ENCODE peak calls at places on chromosome 15, in eight cellular contexts. Z is effector memory CD4-positive, alpha-beta T cell; A is A549; W is NT2/D1; N is psoas muscle; D is tibial nerve; I is ovary; Y is IMR-90. S is an unnamed sample.
A peak's percentile ranks its signal among the peaks of the same experiment; 100 is the strongest.

GRCh38 chr15:41020311-41020710 is 67.0 kb downstream of the CHAC1 start:
- DNase-seq in A (no peak), N (no peak), W (no peak), Y (peak; percentile 38), I (no peak), Z (no peak), D (no peak), S (no peak)

GRCh38 chr15:73965730-73966103 is 26.4 kb downstream of the STOML1 start:
- DNase-seq in W (no peak), A (no peak), I (no peak), N (no peak), Z (no peak), D (no peak), Y (peak; percentile 70), S (no peak)

GRCh38 chr15:81531141-81531592 is 157.2 kb upstream of the TMC3 start:
- DNase-seq in I (no peak), A (no peak), N (no peak), Z (no peak), D (no peak), W (peak; percentile 22), Y (peak; percentile 10), S (no peak)

GRCh38 chr15:88858934-88859333 is 36.4 kb downstream of the HAPLN3 start:
- DNase-seq in D (no peak), N (no peak), A (no peak), W (no peak), Y (no peak), I (no peak), Z (no peak), S (no peak)

GRCh38 chr15:71746719-71747118 is 63.6 kb upstream of the NR2E3 start:
- DNase-seq in N (no peak), I (no peak), Y (no peak), W (no peak), D (no peak), A (peak; percentile 45), Z (no peak), S (no peak)

GRCh38 chr15:35690698-35691116 is 144.7 kb upstream of the DPH6 start:
- DNase-seq in D (no peak), W (no peak), I (peak; percentile 39), A (no peak), N (no peak), Y (peak; percentile 82), Z (no peak), S (no peak)

GRCh38 chr15:100114100-100114499 is 227.7 kb downstream of the ADAMTS17 start:
- DNase-seq in Y (peak; percentile 92), I (peak; percentile 82), N (peak; percentile 73), W (no peak), A (no peak), Z (no peak), D (peak; percentile 46), S (no peak)

GRCh38 chr15:82689147-82689546 is 20.5 kb downstream of the AP3B2 start:
- DNase-seq in Z (no peak), I (no peak), Y (no peak), N (no peak), D (no peak), A (no peak), W (no peak), S (no peak)

GRCh38 chr15:31457631-31458526 is 131.2 kb downstream of the KLF13 start:
- DNase-seq in I (no peak), D (no peak), A (peak; percentile 69), W (no peak), Z (no peak), N (no peak), Y (peak; percentile 44), S (peak; percentile 92)

GRCh38 chr15:88274534-88275460 is 18.3 kb upstream of the NTRK3 start:
- DNase-seq in N (peak; percentile 73), Z (peak; percentile 1), A (peak; percentile 69), I (peak; percentile 12), W (peak; percentile 68), D (no peak), Y (peak; percentile 50), S (no peak)

GRCh38 chr15:94083467-94083991 is 147.8 kb upstream of the MCTP2 start:
- DNase-seq in I (no peak), D (no peak), W (peak; percentile 25), A (no peak), Y (peak; percentile 38), Z (no peak), N (no peak), S (no peak)

DNA sequence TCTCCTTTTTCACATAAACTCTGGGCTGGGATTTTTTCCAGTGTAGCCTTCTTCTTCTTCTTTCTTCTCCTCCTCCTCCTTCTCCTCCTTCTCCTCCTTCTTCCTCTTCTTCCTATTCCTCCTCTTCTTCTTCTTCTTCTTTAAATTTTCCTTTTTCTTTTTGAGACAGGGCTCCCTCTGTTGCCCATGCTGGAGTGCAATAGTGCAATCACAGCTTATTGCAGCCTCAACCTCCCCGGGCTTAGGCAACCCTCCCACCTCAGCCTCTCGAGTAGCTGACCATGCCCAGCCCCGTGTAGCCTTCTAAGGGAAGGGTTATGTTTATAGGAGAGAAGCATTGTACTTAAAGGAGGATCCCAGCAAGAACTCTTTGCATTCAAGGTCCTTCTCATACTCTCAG is 24.0 kb upstream of the MYO1E start:
- DNase-seq in N (no peak), W (no peak), Z (no peak), D (no peak), Y (no peak), A (no peak), I (no peak), S (no peak)
- H3K4me1 ChIP-seq in N (no peaks in the 10 kb centered on the region), W (no peaks in the 10 kb centered on the region), Z (no peaks in the 10 kb centered on the region), D (no peaks in the 10 kb centered on the region), Y (no peaks in the 10 kb centered on the region), A (peaks cover 14% of the 10 kb centered on the region), I (no peaks in the 10 kb centered on the region), S (peaks cover 6% of the 10 kb centered on the region)

DNA sequence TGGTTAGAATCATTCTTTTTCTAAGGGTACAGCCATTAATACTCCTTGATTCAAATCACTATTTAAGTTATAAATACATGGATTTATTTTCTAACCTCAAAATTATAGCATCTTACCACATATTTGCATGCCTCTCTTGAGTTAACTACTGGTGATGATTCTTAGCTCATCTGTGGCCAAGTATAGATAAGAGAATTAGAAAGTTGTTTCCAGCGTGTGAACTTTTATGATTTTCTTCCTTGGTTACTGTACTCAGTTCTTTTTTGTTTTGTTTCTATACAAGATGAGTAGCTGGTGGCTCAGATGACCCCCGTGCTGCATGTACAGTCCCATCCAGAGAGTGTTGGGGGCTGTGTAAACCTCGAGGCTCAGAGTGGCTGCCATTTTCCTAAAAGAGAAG is 124.6 kb downstream of the IGF1R start:
- DNase-seq in Y (no peak), W (no peak), D (no peak), A (no peak), Z (no peak), I (no peak), N (no peak), S (no peak)
- H3K4me1 ChIP-seq in Y (peaks cover 24% of the 10 kb centered on the region), W (peaks cover 18% of the 10 kb centered on the region), D (no peaks in the 10 kb centered on the region), A (peaks cover 66% of the 10 kb centered on the region), Z (no peaks in the 10 kb centered on the region), I (peaks cover 10% of the 10 kb centered on the region), N (peaks cover 16% of the 10 kb centered on the region), S (peaks cover 34% of the 10 kb centered on the region)

GRCh38 chr15:66161575-66162118 is 91.9 kb downstream of the MEGF11 start:
- DNase-seq in A (no peak), W (no peak), D (no peak), N (no peak), Y (no peak), I (no peak), Z (no peak), S (no peak)

GRCh38 chr15:66161108-66161507 is 92.4 kb downstream of the MEGF11 start:
- DNase-seq in A (no peak), W (no peak), Z (no peak), I (no peak), D (no peak), N (no peak), Y (no peak), S (no peak)

GRCh38 chr15:66164788-66165187 is 88.8 kb downstream of the MEGF11 start:
- DNase-seq in Z (no peak), N (no peak), I (no peak), A (no peak), D (no peak), W (no peak), Y (no peak), S (no peak)

GRCh38 chr15:66163553-66163952 is 90.0 kb downstream of the MEGF11 start:
- DNase-seq in Y (no peak), W (no peak), Z (no peak), D (no peak), I (no peak), A (no peak), N (no peak), S (no peak)

DNA sequence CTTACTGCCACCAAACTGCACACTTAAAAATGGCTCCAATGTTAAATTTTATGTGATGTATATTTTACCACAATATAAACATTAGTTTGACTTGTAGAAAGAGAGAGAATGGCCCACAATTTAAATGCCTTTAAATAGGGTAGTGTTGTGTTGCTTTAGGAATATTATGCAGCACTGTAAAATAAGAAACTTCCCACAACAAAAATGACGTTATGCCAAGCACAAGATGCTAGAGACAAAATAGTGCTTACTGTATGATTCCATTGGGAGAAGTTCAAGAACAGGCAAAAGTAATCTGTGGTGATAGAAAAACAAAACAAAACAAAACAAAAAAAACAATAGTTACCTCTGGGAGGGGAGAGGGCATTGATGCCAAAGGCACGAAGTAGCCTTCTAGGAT is 91.3 kb downstream of the MEGF11 start:
- DNase-seq in N (no peak), Z (no peak), I (no peak), W (no peak), Y (no peak), A (no peak), D (no peak), S (no peak)
- H3K4me1 ChIP-seq in N (no peaks in the 10 kb centered on the region), Z (no peaks in the 10 kb centered on the region), I (no peaks in the 10 kb centered on the region), W (peaks cover 14% of the 10 kb centered on the region), Y (no peaks in the 10 kb centered on the region), A (no peaks in the 10 kb centered on the region), D (no peaks in the 10 kb centered on the region), S (no peaks in the 10 kb centered on the region)

GRCh38 chr15:43796566-43796965 is 3.5 kb downstream of the SERINC4 start:
- DNase-seq in Z (no peak), A (no peak), Y (no peak), D (no peak), N (no peak), W (no peak), I (no peak), S (no peak)
- H3K4me1 ChIP-seq in Z (peaks cover 27% of the 10 kb centered on the region), A (peaks cover 30% of the 10 kb centered on the region), Y (peaks cover 24% of the 10 kb centered on the region), D (no peaks in the 10 kb centered on the region), N (peaks cover 56% of the 10 kb centered on the region), W (peaks cover 9% of the 10 kb centered on the region), I (peaks cover 16% of the 10 kb centered on the region), S (peaks cover 19% of the 10 kb centered on the region)

DNA sequence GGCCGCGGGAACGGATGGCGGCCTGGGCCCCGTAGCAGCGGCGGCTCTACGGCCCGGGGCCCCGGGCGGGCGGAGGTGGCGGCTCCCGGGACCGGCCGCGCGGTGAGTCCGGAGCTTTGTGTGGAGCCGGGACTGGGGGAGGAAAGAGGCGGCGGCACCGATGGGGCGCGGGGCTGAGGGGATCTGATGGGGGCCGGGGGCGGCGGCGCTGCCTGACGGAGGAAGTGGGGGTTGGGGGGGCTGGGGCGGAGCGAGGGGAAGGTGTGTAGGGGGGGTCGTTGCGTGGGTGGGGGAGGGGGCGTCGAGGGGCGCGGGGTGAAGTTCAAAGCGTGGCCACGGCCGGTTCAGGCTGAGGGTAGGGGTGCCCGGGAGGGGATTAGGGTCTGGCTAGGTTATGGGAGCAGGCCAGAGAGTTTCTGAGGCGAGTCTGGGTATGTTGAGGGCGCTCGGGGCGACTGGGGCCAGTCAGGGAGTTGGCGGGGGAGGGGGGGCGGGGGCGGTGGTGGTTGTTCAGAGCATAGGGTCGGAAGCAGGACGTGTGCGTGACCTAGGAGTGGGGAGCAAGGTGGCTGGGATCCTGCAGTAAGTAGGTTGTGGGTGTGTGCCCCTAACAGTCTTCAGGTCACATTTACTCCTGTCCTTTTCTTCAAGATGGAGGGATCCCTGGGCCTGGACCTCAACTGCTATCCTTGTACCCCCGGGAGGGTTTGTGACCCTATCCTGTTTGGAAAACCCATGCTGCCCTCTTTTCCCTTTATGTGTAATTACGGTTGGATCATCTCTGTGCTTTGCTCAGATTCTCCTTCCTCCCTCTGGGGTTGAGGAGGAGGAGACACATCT is 579 bp downstream of the ZNF609 start:
- DNase-seq in N (no peak), D (no peak), W (no peak), A (peak; percentile 81), Z (peak; percentile 8), Y (peak; percentile 81), I (peak; percentile 37), S (no peak)
- H3K4me1 ChIP-seq in N (peaks cover 55% of the 10 kb centered on the region), D (peaks cover 5% of the 10 kb centered on the region), W (no peaks in the 10 kb centered on the region), A (peaks cover 42% of the 10 kb centered on the region), Z (peaks cover 25% of the 10 kb centered on the region), Y (peaks cover 12% of the 10 kb centered on the region), I (peaks cover 16% of the 10 kb centered on the region), S (peaks cover 16% of the 10 kb centered on the region)